ENCODE peak calls at places on chromosomes 4 and X, in eight cellular contexts. D is adrenal gland, M is WERI-Rb-1, C is brain microvascular endothelial cell, Z is left lung, T is suprapubic skin, P is transverse colon, Q is heart left ventricle. Y is an unnamed sample.

GRCh38 chr4:47747846-47748494 is 89.9 kb downstream of the CORIN start:
- DNase-seq in P (no peak), M (no peak), Q (no peak), C (no peak), D (no peak), T (no peak), Z (no peak), Y (no peak)

GRCh38 chr4:41418444-41418843 is 119.5 kb upstream of the LIMCH1 start:
- DNase-seq in T (no peak), D (peak; percentile 66), M (no peak), P (peak; percentile 9), C (no peak), Z (no peak), Q (peak; percentile 76), Y (peak; percentile 87)

GRCh38 chrX:45849261-45849660 is 648.6 kb upstream of the DIPK2B start:
- DNase-seq in Z (no peak), D (no peak), Q (no peak), P (no peak), C (peak; percentile 56), T (no peak), M (no peak), Y (no peak)

GRCh38 chrX:48676893-48677270 is 6.7 kb upstream of the WAS start:
- DNase-seq in M (no peak), C (no peak), D (no peak), Z (no peak), T (no peak), Q (no peak), P (peak; percentile 27), Y (no peak)

GRCh38 chr4:7183161-7183560 is 9.2 kb upstream of the SORCS2 start:
- DNase-seq in M (no peak), Q (no peak), D (no peak), C (no peak), T (no peak), Z (peak; percentile 1), P (no peak), Y (no peak)

GRCh38 chr4:26692014-26692726 is 108.3 kb downstream of the TBC1D19 start:
- DNase-seq in Z (no peak), D (no peak), P (no peak), T (no peak), M (no peak), C (no peak), Q (no peak), Y (no peak)

GRCh38 chr4:142355417-142355930 is 490.6 kb downstream of the INPP4B start:
- DNase-seq in D (no peak), C (no peak), P (no peak), M (no peak), Z (no peak), T (no peak), Q (no peak), Y (no peak)

GRCh38 chr4:25713812-25714211 is 58.2 kb downstream of the SLC34A2 start:
- DNase-seq in M (no peak), P (no peak), C (no peak), T (no peak), Q (no peak), Z (no peak), D (no peak), Y (no peak)

GRCh38 chr4:136012250-136012649 is 1520.0 kb downstream of the PCDH18 start:
- DNase-seq in T (no peak), P (no peak), C (no peak), Q (no peak), M (no peak), Z (no peak), D (no peak), Y (no peak)

GRCh38 chr4:6128221-6128871 is 72.0 kb downstream of the JAKMIP1 start:
- DNase-seq in M (no peak), T (no peak), D (no peak), C (no peak), Q (no peak), P (no peak), Z (no peak), Y (no peak)

GRCh38 chr4:94342713-94343112 is at the start of gene HPGDS:
- DNase-seq in D (no peak), C (no peak), Q (no peak), Z (no peak), M (no peak), T (no peak), P (no peak), Y (no peak)

GRCh38 chrX:107669885-107670628 is 41.7 kb downstream of the PRPS1 start:
- DNase-seq in P (no peak), T (no peak), D (no peak), M (no peak), Z (no peak), Q (no peak), C (no peak), Y (peak; percentile 7)

GRCh38 chr4:98657531-98658286 is 702 bp downstream of the TSPAN5 start:
- DNase-seq in P (peak; percentile 23), T (no peak), Q (peak; percentile 14), C (peak; percentile 63), Z (no peak), M (peak; percentile 82), D (no peak), Y (no peak)

GRCh38 chrX:140141444-140142029 is 176.2 kb upstream of the CXorf66 start:
- DNase-seq in C (peak; percentile 2), D (peak; percentile 19), Z (no peak), P (peak; percentile 17), T (no peak), Q (no peak), M (peak; percentile 16), Y (no peak)

DNA sequence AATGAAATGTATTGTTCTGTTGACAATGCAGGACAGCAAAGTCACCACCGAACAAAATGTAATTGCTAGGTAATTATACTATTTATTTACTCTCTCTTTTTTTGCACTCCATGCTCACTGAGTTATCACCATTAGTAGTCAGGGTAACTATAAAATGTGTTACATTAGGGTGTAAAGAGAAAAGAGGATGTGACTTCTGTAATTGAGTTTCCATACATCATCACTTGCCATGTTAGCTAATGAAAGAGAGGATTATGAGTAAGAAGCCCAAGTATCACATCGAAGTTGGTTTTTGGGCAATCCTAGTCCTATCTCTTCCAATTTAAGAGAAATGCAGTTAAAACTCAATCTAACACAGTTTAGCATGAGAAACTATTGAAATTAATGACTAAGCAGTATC is 7.6 kb downstream of the ZXDA start:
- DNase-seq in Z (no peak), T (no peak), Q (no peak), C (no peak), D (no peak), P (no peak), M (no peak), Y (no peak)
- TF ChIP-seq CTCF in Z (no peak), T (no peak), Q (no peak), C (no peak), D (no peak), P (no peak), M (no peak), Y (no peak)

GRCh38 chr4:89551191-89551590 is 243.6 kb upstream of the GPRIN3 start:
- DNase-seq in T (no peak), Z (no peak), C (no peak), D (no peak), Q (no peak), M (no peak), P (no peak), Y (no peak)

GRCh38 chr4:89545315-89545714 is 237.7 kb upstream of the GPRIN3 start:
- DNase-seq in C (no peak), M (no peak), Q (no peak), T (no peak), P (no peak), D (no peak), Z (no peak), Y (no peak)

DNA sequence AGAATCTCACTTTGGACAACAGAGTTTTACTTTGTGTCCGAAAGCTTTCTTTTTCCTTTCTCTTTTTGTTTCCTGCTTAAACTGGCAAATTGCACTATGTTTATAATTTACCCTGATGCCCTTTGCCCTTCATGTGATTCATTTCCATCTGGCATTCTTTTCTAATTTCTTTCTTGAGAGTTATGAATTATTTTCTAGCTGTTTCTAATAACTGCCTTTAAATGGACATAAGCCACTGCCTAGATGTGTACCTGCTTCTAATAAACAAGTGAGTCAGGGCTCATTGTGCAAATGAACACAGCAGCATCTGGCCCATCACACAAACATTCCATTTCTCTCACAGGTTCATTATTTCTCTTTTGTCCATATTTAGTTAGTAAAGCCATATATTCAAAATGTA is 242.3 kb upstream of the GPRIN3 start:
- DNase-seq in P (no peak), M (no peak), T (no peak), C (no peak), Z (no peak), Q (no peak), D (no peak), Y (no peak)
- H3K27ac ChIP-seq in P (no peak overlapping the region), M (no peak overlapping the region), T (no peak overlapping the region), C (no peak overlapping the region), Z (no peak overlapping the region), Q (no peak overlapping the region), D (peak overlapping the region; percentile 52), Y (no peak overlapping the region)

GRCh38 chr4:145887241-145887964 is 51.2 kb downstream of the ZNF827 start:
- DNase-seq in C (peak; percentile 6), M (no peak), Z (no peak), T (no peak), Q (peak; percentile 25), D (peak; percentile 48), P (no peak), Y (no peak)

GRCh38 chr4:145886871-145887240 is 51.8 kb downstream of the ZNF827 start:
- DNase-seq in T (no peak), Q (no peak), C (no peak), M (no peak), D (peak; percentile 20), Z (no peak), P (no peak), Y (no peak)

GRCh38 chr4:145890689-145891088 is 47.9 kb downstream of the ZNF827 start:
- DNase-seq in C (no peak), P (no peak), M (no peak), Z (no peak), D (no peak), T (no peak), Q (no peak), Y (no peak)

GRCh38 chr4:145885666-145886065 is 53.0 kb downstream of the ZNF827 start:
- DNase-seq in Z (peak; percentile 61), T (no peak), M (no peak), D (no peak), Q (no peak), C (no peak), P (no peak), Y (no peak)

GRCh38 chr4:145888393-145888792 is 50.2 kb downstream of the ZNF827 start:
- DNase-seq in C (no peak), P (no peak), T (no peak), Z (no peak), M (no peak), D (no peak), Q (no peak), Y (no peak)
- TF ChIP-seq CTCF in C (peak; percentile 38), P (no peak), T (no peak), Z (no peak), M (peak; percentile 11), D (no peak), Q (no peak), Y (no peak)

GRCh38 chrX:41900321-41900720 is 23.0 kb downstream of the CASK start:
- DNase-seq in M (no peak), C (no peak), D (no peak), T (no peak), P (no peak), Z (no peak), Q (no peak), Y (no peak)
- H3K27ac ChIP-seq in M (no peak overlapping the region), C (no peak overlapping the region), D (no peak overlapping the region), T (no peak overlapping the region), P (no peak overlapping the region), Z (no peak overlapping the region), Q (no peak overlapping the region), Y (no peak overlapping the region)

Y was measured in coronary artery.